ENCODE peak calls at places on chromosomes 5 and 9, in seven cellular contexts. B is brain microvascular endothelial cell; W is GM23338; M is uterus; N is CD8-positive, alpha-beta T cell; E is MM.1S; Z is endodermal cell. P is an unnamed sample.

GRCh38 chr5:144698454-144698853 is 527.8 kb downstream of the KCTD16 start:
- DNase-seq in B (peak; percentile 2), W (peak; percentile 27), M (no peak), N (no peak), E (no peak), Z (no peak), P (no peak)

GRCh38 chr9:37283730-37284235 is 138.7 kb upstream of the GRHPR start:
- DNase-seq in B (no peak), W (peak; percentile 21), M (no peak), N (no peak), E (no peak), Z (no peak), P (no peak)

GRCh38 chr9:34612788-34613390 is 992 bp upstream of the RPP25L start:
- DNase-seq in B (peak; percentile 65), W (peak; percentile 96), M (peak; percentile 79), N (peak; percentile 74), E (peak; percentile 77), Z (peak; percentile 93), P (peak; percentile 23)

GRCh38 chr5:169178754-169179153 is 122.2 kb downstream of the SLIT3 start:
- DNase-seq in B (no peak), W (no peak), M (no peak), N (no peak), E (no peak), Z (no peak), P (no peak)

GRCh38 chr5:67038817-67039603 is 157.6 kb downstream of the CD180 start:
- DNase-seq in B (peak; percentile 70), W (no peak), M (no peak), N (no peak), E (no peak), Z (no peak), P (no peak)

GRCh38 chr9:114221706-114222465 is 66.5 kb downstream of the COL27A1 start:
- DNase-seq in B (no peak), W (no peak), M (no peak), N (no peak), E (no peak), Z (no peak), P (no peak)

GRCh38 chr9:33167084-33167948 is at the start of gene B4GALT1:
- DNase-seq in B (peak; percentile 86), W (peak; percentile 87), M (peak; percentile 98), N (peak; percentile 94), E (peak; percentile 96), Z (peak; percentile 97), P (peak; percentile 79)

GRCh38 chr5:175731756-175732465 is 74.0 kb downstream of the HRH2 start:
- DNase-seq in B (no peak), W (no peak), M (no peak), N (no peak), E (no peak), Z (no peak), P (no peak)

GRCh38 chr5:138054863-138055558 is 22.1 kb upstream of the FAM13B start:
- DNase-seq in B (peak; percentile 14), W (peak; percentile 56), M (no peak), N (no peak), E (no peak), Z (peak; percentile 62), P (no peak)

GRCh38 chr5:80977764-80978163 is 17.6 kb downstream of the RASGRF2 start:
- DNase-seq in B (no peak), W (no peak), M (no peak), N (no peak), E (no peak), Z (no peak), P (no peak)

GRCh38 chr9:73667749-73668148 is 516.1 kb downstream of the ANXA1 start:
- DNase-seq in B (no peak), W (no peak), M (no peak), N (no peak), E (no peak), Z (no peak), P (no peak)

GRCh38 chr5:43065384-43066230 is 25.5 kb upstream of the ANXA2R start:
- DNase-seq in B (peak; percentile 63), W (peak; percentile 17), M (peak; percentile 55), N (peak; percentile 68), E (peak; percentile 28), Z (no peak), P (no peak)

GRCh38 chr5:154178661-154179060 is 11.9 kb upstream of the GALNT10 start:
- DNase-seq in B (no peak), W (no peak), M (no peak), N (no peak), E (no peak), Z (no peak), P (no peak)

GRCh38 chr5:1436036-1436435 is 9.2 kb downstream of the SLC6A3 start:
- DNase-seq in B (no peak), W (no peak), M (no peak), N (no peak), E (no peak), Z (no peak), P (no peak)

GRCh38 chr9:682633-683508 is 158.6 kb upstream of the DMRT1 start:
- DNase-seq in B (no peak), W (no peak), M (no peak), N (no peak), E (no peak), Z (no peak), P (no peak)

GRCh38 chr5:1749346-1750124 is 50.1 kb downstream of the MRPL36 start:
- DNase-seq in B (no peak), W (no peak), M (peak; percentile 1), N (no peak), E (no peak), Z (peak; percentile 26), P (no peak)

GRCh38 chr9:137305788-137306545 is 3.9 kb upstream of the NRARP start:
- DNase-seq in B (no peak), W (no peak), M (peak; percentile 36), N (no peak), E (no peak), Z (peak; percentile 65), P (no peak)

GRCh38 chr9:109907400-109907799 is 127.4 kb downstream of the PALM2AKAP2 start:
- DNase-seq in B (no peak), W (no peak), M (no peak), N (no peak), E (peak; percentile 35), Z (no peak), P (no peak)

GRCh38 chr5:80481019-80481893 is 6.6 kb upstream of the FAM151B start:
- DNase-seq in B (peak; percentile 61), W (peak; percentile 79), M (no peak), N (peak; percentile 31), E (peak; percentile 67), Z (peak; percentile 66), P (peak; percentile 28)

GRCh38 chr5:56612353-56612752 is 203.0 kb upstream of the MAP3K1 start:
- DNase-seq in B (no peak), W (no peak), M (no peak), N (no peak), E (no peak), Z (no peak), P (no peak)

GRCh38 chr9:72315089-72315509 is 49.9 kb downstream of the ZFAND5 start:
- DNase-seq in B (no peak), W (no peak), M (peak; percentile 52), N (no peak), E (no peak), Z (peak; percentile 60), P (peak; percentile 27)

GRCh38 chr9:16071400-16071799 is 518.6 kb downstream of the CCDC171 start:
- DNase-seq in B (no peak), W (no peak), M (no peak), N (no peak), E (no peak), Z (no peak), P (no peak)

GRCh38 chr5:96932026-96932425 is 3.9 kb upstream of the LNPEP start:
- DNase-seq in B (no peak), W (no peak), M (no peak), N (no peak), E (no peak), Z (no peak), P (no peak)
- H3K4me3 ChIP-seq in B (no peak overlapping the region), W (no peak overlapping the region), M (no peak overlapping the region), N (peak overlapping the region; percentile 96), E (no peak overlapping the region), Z (no peak overlapping the region), P (no peak overlapping the region)

GRCh38 chr5:160119142-160119904 is at the start of gene PWWP2A:
- DNase-seq in B (peak; percentile 100), W (peak; percentile 100), M (peak; percentile 98), N (peak; percentile 98), E (peak; percentile 100), Z (peak; percentile 99), P (peak; percentile 100)

GRCh38 chr5:160116991-160117390 is 2.3 kb downstream of the PWWP2A start:
- DNase-seq in B (no peak), W (no peak), M (no peak), N (no peak), E (no peak), Z (no peak), P (no peak)

GRCh38 chr5:160119905-160120266 is 636 bp upstream of the PWWP2A start:
- DNase-seq in B (no peak), W (no peak), M (no peak), N (no peak), E (no peak), Z (no peak), P (no peak)

GRCh38 chr5:160118349-160119141 is 705 bp downstream of the PWWP2A start:
- DNase-seq in B (no peak), W (peak; percentile 16), M (peak; percentile 59), N (peak; percentile 57), E (peak; percentile 46), Z (peak; percentile 67), P (no peak)
- TF ChIP-seq CTCF in B (no peak), W (no peak), M (no peak), N (no peak), E (no peak), Z (no peak), P (no peak)

DNA sequence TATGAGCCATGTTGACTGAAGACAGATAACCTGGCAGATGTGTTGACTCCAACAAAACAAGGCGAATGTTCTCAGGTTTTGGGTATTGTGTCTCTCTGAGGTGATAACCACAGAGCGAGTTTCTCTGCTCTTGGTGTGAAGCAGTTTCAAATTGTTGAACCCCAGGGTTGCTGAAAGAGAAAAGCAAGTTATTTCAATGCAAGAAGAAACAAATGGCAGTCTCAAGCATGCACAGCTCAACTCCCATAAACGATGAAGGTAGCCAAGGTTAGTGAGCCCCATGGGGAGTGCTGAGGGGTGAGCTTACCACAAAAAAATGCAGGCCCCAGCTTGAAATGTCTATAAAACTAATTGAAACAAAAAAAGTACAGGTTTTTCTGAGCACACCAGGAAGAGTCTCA is 220.8 kb upstream of the DAPK1 start:
- DNase-seq in B (peak; percentile 45), W (no peak), M (no peak), N (no peak), E (peak; percentile 51), Z (no peak), P (peak; percentile 78)
- H3K4me3 ChIP-seq in B (no peak overlapping the region), W (no peak overlapping the region), M (no peak overlapping the region), N (no peak overlapping the region), E (no peak overlapping the region), Z (no peak overlapping the region), P (no peak overlapping the region)

GRCh38 chr5:109688999-109689739 is 558 bp upstream of the MAN2A1 start:
- DNase-seq in B (peak; percentile 61), W (peak; percentile 93), M (peak; percentile 82), N (peak; percentile 72), E (peak; percentile 93), Z (peak; percentile 94), P (no peak)

GRCh38 chr5:109691248-109691574 is 1.5 kb downstream of the MAN2A1 start:
- DNase-seq in B (no peak), W (no peak), M (no peak), N (no peak), E (no peak), Z (no peak), P (no peak)

GRCh38 chr5:109690456-109691247 is 925 bp downstream of the MAN2A1 start:
- DNase-seq in B (peak; percentile 77), W (peak; percentile 61), M (peak; percentile 77), N (peak; percentile 55), E (peak; percentile 79), Z (peak; percentile 77), P (peak; percentile 59)

GRCh38 chr5:109689740-109690455 is at the start of gene MAN2A1:
- DNase-seq in B (peak; percentile 51), W (peak; percentile 60), M (peak; percentile 78), N (peak; percentile 77), E (peak; percentile 86), Z (peak; percentile 86), P (no peak)

GRCh38 chr5:109688647-109688998 is 1.1 kb upstream of the MAN2A1 start:
- DNase-seq in B (no peak), W (peak; percentile 81), M (no peak), N (no peak), E (peak; percentile 74), Z (no peak), P (no peak)
- TF ChIP-seq CTCF in B (peak; percentile 53), W (peak; percentile 67), M (no peak), N (peak; percentile 55), E (peak; percentile 88), Z (peak; percentile 78), P (peak; percentile 14)

P was measured in AG09309.